ENCODE peak calls at places on chromosomes 3 and 15, in six cellular contexts. H is GM10248, E is AG20443, N is skeletal muscle cell, Q is coronary artery, G is sciatic nerve. C is an unnamed sample.

GRCh38 chr3:160400048-160400630 is 689 bp downstream of the SMC4 start:
- DNase-seq in H (peak), E (peak), N (no peak), Q (peak), G (peak), C (peak)

GRCh38 chr3:190968616-190969015 is 106.1 kb upstream of the GMNC start:
- DNase-seq in H (no peak), E (no peak), N (no peak), Q (no peak), G (no peak), C (no peak)

GRCh38 chr3:139136459-139137190 is 91.9 kb upstream of the PRR23C start:
- DNase-seq in H (no peak), E (no peak), N (no peak), Q (no peak), G (no peak), C (no peak)

GRCh38 chr3:56484096-56484495 is 15.8 kb upstream of the ERC2 start:
- DNase-seq in H (no peak), E (no peak), N (no peak), Q (no peak), G (no peak), C (no peak)

GRCh38 chr3:53225181-53225580 is 30.6 kb downstream of the TKT start:
- DNase-seq in H (no peak), E (no peak), N (no peak), Q (no peak), G (peak), C (no peak)

GRCh38 chr15:89441295-89441762 is 55.1 kb downstream of the RHCG start:
- DNase-seq in H (peak), E (no peak), N (no peak), Q (no peak), G (no peak), C (no peak)

GRCh38 chr3:186996356-186996755 is 66.0 kb downstream of the ST6GAL1 start:
- DNase-seq in H (no peak), E (no peak), N (no peak), Q (no peak), G (peak), C (no peak)

GRCh38 chr3:14886101-14886500 is 61.3 kb upstream of the NR2C2 start:
- DNase-seq in H (no peak), E (no peak), N (no peak), Q (no peak), G (no peak), C (no peak)

GRCh38 chr3:172138792-172139507 is 99.6 kb downstream of the FNDC3B start:
- DNase-seq in H (no peak), E (no peak), N (no peak), Q (no peak), G (peak), C (no peak)

GRCh38 chr3:8554725-8555621 is 53.4 kb downstream of the LMCD1 start:
- DNase-seq in H (no peak), E (peak), N (peak), Q (peak), G (no peak), C (peak)

GRCh38 chr15:76206325-76206976 is 104.8 kb downstream of the ETFA start:
- DNase-seq in H (no peak), E (no peak), N (peak), Q (no peak), G (peak), C (no peak)

GRCh38 chr3:136196401-136197158 is 445 bp upstream of the MSL2 start:
- DNase-seq in H (peak), E (peak), N (peak), Q (peak), G (peak), C (peak)

GRCh38 chr3:90035643-90036042 is 928.2 kb downstream of the EPHA3 start:
- DNase-seq in H (no peak), E (no peak), N (peak), Q (no peak), G (no peak), C (no peak)

GRCh38 chr3:17355591-17355990 is 386.8 kb downstream of the TBC1D5 start:
- DNase-seq in H (no peak), E (peak), N (no peak), Q (no peak), G (no peak), C (no peak)

GRCh38 chr3:107117922-107118576 is 259.2 kb upstream of the CCDC54 start:
- DNase-seq in H (peak), E (peak), N (peak), Q (no peak), G (peak), C (peak)

GRCh38 chr3:173733029-173733652 is 335.6 kb downstream of the NLGN1 start:
- DNase-seq in H (no peak), E (peak), N (no peak), Q (no peak), G (no peak), C (peak)

GRCh38 chr15:35181538-35181937 is 96.4 kb upstream of the NANOGP8 start:
- DNase-seq in H (no peak), E (no peak), N (peak), Q (no peak), G (no peak), C (no peak)

GRCh38 chr3:4744405-4745239 is 234.6 kb upstream of the BHLHE40 start:
- DNase-seq in H (no peak), E (peak), N (no peak), Q (no peak), G (no peak), C (no peak)

GRCh38 chr3:160837394-160837975 is 81.5 kb downstream of the PPM1L start:
- DNase-seq in H (no peak), E (no peak), N (no peak), Q (no peak), G (no peak), C (no peak)

GRCh38 chr3:127457746-127458145 is 132.8 kb downstream of the TPRA1 start:
- DNase-seq in H (no peak), E (no peak), N (no peak), Q (no peak), G (no peak), C (no peak)

GRCh38 chr3:42700366-42701288 is 2.0 kb downstream of the HHATL start:
- DNase-seq in H (no peak), E (no peak), N (no peak), Q (no peak), G (no peak), C (no peak)